ENCODE peak calls at places on chromosomes 6 and 20, in five cellular contexts. G, D, V, I and N are unnamed samples.

GRCh38 chr6:149032599-149033405 is 284.7 kb upstream of the TAB2 start:
- DNase-seq in G (no peak), D (peak; percentile 56), V (no peak), I (peak; percentile 46), N (no peak)

GRCh38 chr6:140871911-140872310 is 1260.8 kb upstream of the GJE1 start:
- DNase-seq in G (no peak), D (no peak), V (no peak), I (no peak), N (no peak)

GRCh38 chr20:54221383-54221782 is 13.5 kb downstream of the PFDN4 start:
- DNase-seq in G (no peak), D (no peak), V (no peak), I (no peak), N (no peak)

GRCh38 chr6:37205189-37205996 is 35.4 kb downstream of the PIM1 start:
- DNase-seq in G (no peak), D (no peak), V (no peak), I (peak; percentile 89), N (no peak)

GRCh38 chr6:1608976-1609661 is 596 bp upstream of the FOXC1 start:
- DNase-seq in G (no peak), D (no peak), V (no peak), I (peak; percentile 36), N (peak; percentile 63)

GRCh38 chr6:16562498-16562897 is 198.8 kb downstream of the ATXN1 start:
- DNase-seq in G (no peak), D (no peak), V (no peak), I (no peak), N (no peak)

GRCh38 chr6:33828452-33828763 is 24.6 kb upstream of the MLN start:
- DNase-seq in G (no peak), D (no peak), V (no peak), I (no peak), N (no peak)

GRCh38 chr6:38715016-38715809 is at the start of gene DNAH8:
- DNase-seq in G (peak; percentile 49), D (no peak), V (no peak), I (no peak), N (peak; percentile 27)

GRCh38 chr20:20457392-20458126 is 89.7 kb downstream of the INSM1 start:
- DNase-seq in G (no peak), D (no peak), V (no peak), I (no peak), N (no peak)

GRCh38 chr20:37502654-37503053 is 18.4 kb upstream of the NNAT start:
- DNase-seq in G (no peak), D (no peak), V (no peak), I (no peak), N (no peak)
- TF ChIP-seq CTCF in G (no peak), D (no peak), V (no peak), I (no peak), N (no peak)

GRCh38 chr6:45577836-45578504 is 200.2 kb upstream of the SUPT3H start:
- DNase-seq in G (no peak), D (no peak), V (no peak), I (no peak), N (no peak)
- TF ChIP-seq CTCF in G (no peak), D (no peak), V (no peak), I (no peak), N (no peak)

GRCh38 chr20:24470782-24471582 is 1.6 kb downstream of the SYNDIG1 start:
- DNase-seq in G (peak; percentile 52), D (no peak), V (no peak), I (peak; percentile 24), N (peak; percentile 39)
- TF ChIP-seq CTCF in G (no peak), D (no peak), V (no peak), I (no peak), N (no peak)

GRCh38 chr6:30689022-30689865 is 1.5 kb downstream of the NRM start:
- DNase-seq in G (no peak), D (no peak), V (no peak), I (no peak), N (no peak)

GRCh38 chr6:30685977-30686907 is at the start of gene PPP1R18:
- DNase-seq in G (peak; percentile 59), D (no peak), V (no peak), I (peak; percentile 76), N (peak; percentile 66)

GRCh38 chr6:30688569-30688968 is 2.1 kb upstream of the PPP1R18 start:
- DNase-seq in G (no peak), D (no peak), V (no peak), I (no peak), N (no peak)

GRCh38 chr6:30686908-30687658 is 638 bp upstream of the PPP1R18 start:
- DNase-seq in G (peak; percentile 92), D (peak; percentile 81), V (peak; percentile 86), I (peak; percentile 87), N (peak; percentile 92)

GRCh38 chr6:30687659-30688431 is 1.4 kb upstream of the PPP1R18 start:
- DNase-seq in G (peak; percentile 46), D (no peak), V (no peak), I (no peak), N (no peak)
- TF ChIP-seq CTCF in G (no peak), D (peak; percentile 22), V (no peak), I (no peak), N (no peak)

DNA sequence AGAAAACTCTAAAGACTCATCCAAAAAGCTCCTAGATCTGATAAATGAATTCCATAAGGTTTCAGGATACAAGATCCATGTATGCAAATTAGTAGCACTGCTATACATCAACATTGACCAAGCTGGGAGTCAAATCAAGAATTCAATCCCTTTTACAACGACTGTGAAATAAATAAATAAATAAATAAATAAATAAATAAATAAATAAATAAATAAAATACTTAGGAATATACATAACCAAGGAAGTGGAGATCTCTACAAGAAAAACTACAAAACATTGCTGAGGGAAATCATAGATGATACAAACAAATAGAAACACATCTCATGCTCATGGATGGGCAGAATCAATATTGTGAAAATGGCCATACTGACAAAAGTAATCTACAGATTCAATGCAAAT is 132.0 kb upstream of the NRSN1 start:
- DNase-seq in G (no peak), D (no peak), V (no peak), I (no peak), N (no peak)
- TF ChIP-seq CTCF in G (no peak), D (no peak), V (no peak), I (no peak), N (no peak)

DNA sequence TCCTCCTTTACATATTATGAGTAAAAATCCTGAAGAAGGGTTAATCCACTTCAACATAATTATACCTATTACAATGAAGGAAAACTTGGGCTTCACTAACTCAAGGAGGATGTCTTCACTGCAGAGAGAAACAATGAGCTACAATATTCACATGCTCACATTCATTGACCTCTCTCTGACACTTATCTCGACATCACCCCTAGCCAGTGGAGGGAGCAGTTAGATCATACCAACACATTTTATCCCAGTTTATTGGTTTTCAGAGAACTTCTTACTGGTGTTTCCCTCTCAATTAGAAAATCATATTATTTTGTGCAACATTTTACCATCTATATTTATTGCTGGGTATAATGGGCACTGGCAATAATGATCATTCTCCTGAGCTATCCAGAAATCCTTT is 646.5 kb downstream of the TENT5A start:
- DNase-seq in G (no peak), D (no peak), V (no peak), I (no peak), N (no peak)
- TF ChIP-seq CTCF in G (no peak), D (no peak), V (no peak), I (no peak), N (no peak)

DNA sequence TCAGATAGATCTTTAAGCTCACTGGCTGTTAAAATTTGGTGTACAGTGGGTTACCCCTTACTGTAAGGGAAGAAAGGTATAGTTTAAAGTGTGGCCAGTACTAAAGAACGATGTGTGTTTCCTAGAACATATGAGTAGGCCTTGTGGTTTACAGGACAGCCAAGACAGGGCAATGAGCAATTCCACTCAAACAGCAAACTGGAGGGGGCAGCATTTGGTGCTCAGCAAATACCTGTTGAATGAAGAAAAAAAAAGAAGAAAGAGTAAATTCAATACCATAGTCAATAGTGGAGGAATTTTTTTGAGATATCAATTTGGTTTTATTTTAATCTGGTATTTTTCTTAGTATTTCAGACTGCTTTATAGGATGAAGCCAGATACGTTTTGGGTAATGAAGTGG is 3.8 kb upstream of the NCOA5 start:
- DNase-seq in G (no peak), D (no peak), V (no peak), I (no peak), N (no peak)
- TF ChIP-seq CTCF in G (no peak), D (no peak), V (no peak), I (no peak), N (no peak)